ENCODE peak calls at places on chromosome 17, in eight cellular contexts. O is lung, J is A549, B is H9, X is lower lobe of right lung, A is iPS DF 6.9, H is left ventricle myocardium inferior, R is tibial nerve. V is an unnamed sample.

GRCh38 chr17:16106161-16106891 is 106.7 kb downstream of the TTC19 start:
- DNase-seq in O (no peak), J (no peak), B (no peak), X (no peak), A (no peak), H (no peak), R (no peak), V (peak)

GRCh38 chr17:66492500-66493123 is 190.2 kb downstream of the PRKCA start:
- DNase-seq in O (no peak), J (no peak), B (peak), X (no peak), A (no peak), H (no peak), R (no peak), V (no peak)

GRCh38 chr17:19986941-19987714 is 9.5 kb upstream of the AKAP10 start:
- DNase-seq in O (no peak), J (no peak), B (peak), X (no peak), A (no peak), H (no peak), R (no peak), V (no peak)

GRCh38 chr17:1122681-1123396 is 56.9 kb downstream of the ABR start:
- DNase-seq in O (peak), J (peak), B (peak), X (peak), A (no peak), H (peak), R (peak), V (peak)

GRCh38 chr17:4948166-4948996 is at the start of gene PFN1:
- DNase-seq in O (peak), J (peak), B (peak), X (peak), A (no peak), H (peak), R (peak), V (peak)

GRCh38 chr17:12985431-12986285 is 32.2 kb downstream of the ELAC2 start:
- DNase-seq in O (no peak), J (no peak), B (no peak), X (no peak), A (no peak), H (peak), R (no peak), V (no peak)

GRCh38 chr17:77385750-77386501 is 245.2 kb downstream of the SEC14L1 start:
- DNase-seq in O (peak), J (no peak), B (no peak), X (peak), A (no peak), H (peak), R (no peak), V (no peak)

GRCh38 chr17:57927048-57927723 is 28.0 kb downstream of the CUEDC1 start:
- DNase-seq in O (no peak), J (no peak), B (no peak), X (no peak), A (no peak), H (peak), R (peak), V (no peak)

GRCh38 chr17:67095803-67096202 is 51.4 kb downstream of the CACNG1 start:
- DNase-seq in O (no peak), J (no peak), B (no peak), X (no peak), A (no peak), H (no peak), R (no peak), V (no peak)

GRCh38 chr17:30482555-30482954 is 5.3 kb downstream of the GOSR1 start:
- DNase-seq in O (no peak), J (no peak), B (no peak), X (no peak), A (no peak), H (no peak), R (no peak), V (no peak)

GRCh38 chr17:2202302-2202995 is 101.1 kb downstream of the SMG6 start:
- DNase-seq in O (no peak), J (no peak), B (no peak), X (no peak), A (no peak), H (no peak), R (no peak), V (no peak)

GRCh38 chr17:75844530-75845057 is 390 bp upstream of the UNC13D start:
- DNase-seq in O (peak), J (peak), B (no peak), X (peak), A (no peak), H (no peak), R (no peak), V (peak)

GRCh38 chr17:40529991-40530390 is 28.6 kb upstream of the TNS4 start:
- DNase-seq in O (no peak), J (no peak), B (no peak), X (no peak), A (no peak), H (no peak), R (no peak), V (no peak)

GRCh38 chr17:40528692-40529417 is 27.4 kb upstream of the TNS4 start:
- DNase-seq in O (no peak), J (no peak), B (no peak), X (no peak), A (no peak), H (no peak), R (peak), V (peak)

GRCh38 chr17:40532520-40533253 is 31.3 kb upstream of the TNS4 start:
- DNase-seq in O (no peak), J (no peak), B (no peak), X (no peak), A (no peak), H (no peak), R (peak), V (no peak)

GRCh38 chr17:40530988-40531971 is 29.9 kb upstream of the TNS4 start:
- DNase-seq in O (no peak), J (no peak), B (no peak), X (no peak), A (no peak), H (no peak), R (peak), V (peak)

DNA sequence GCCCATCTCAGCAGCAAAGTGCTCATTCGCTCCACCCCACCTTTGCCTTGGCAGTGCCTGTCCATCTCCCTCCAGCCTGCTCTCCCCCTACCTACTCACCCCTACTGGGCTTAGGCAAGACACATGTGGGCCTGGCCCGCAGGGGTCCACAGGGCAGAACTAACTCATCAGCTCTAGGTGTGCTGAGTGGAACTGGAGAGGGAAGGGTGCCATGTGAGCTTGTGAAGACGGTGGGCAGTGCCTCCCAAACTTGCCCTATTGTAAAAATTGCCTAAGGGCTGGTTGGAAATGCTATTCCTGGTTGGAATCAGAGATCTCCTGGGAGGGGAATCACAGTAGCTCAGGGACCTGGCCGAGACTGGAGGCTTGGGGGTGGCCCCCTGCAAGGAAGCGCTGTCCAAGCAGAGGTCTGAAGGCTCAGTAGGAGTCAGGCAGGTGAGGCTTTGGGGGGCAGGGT is 29.1 kb upstream of the TNS4 start:
- DNase-seq in O (no peak), J (no peak), B (no peak), X (no peak), A (no peak), H (no peak), R (peak), V (peak)
- H3K27ac ChIP-seq in O (no peak), J (peak), B (no peak), X (no peak), A (no peak), H (no peak), R (no peak), V (no peak)

GRCh38 chr17:82320956-82321927 is 3.8 kb upstream of the CD7 start:
- DNase-seq in O (no peak), J (peak), B (peak), X (peak), A (no peak), H (no peak), R (no peak), V (no peak)
- H3K27ac ChIP-seq in O (no peak), J (peak), B (no peak), X (no peak), A (no peak), H (no peak), R (no peak), V (no peak)

GRCh38 chr17:81154961-81155360 is 10.3 kb upstream of the PVALEF start:
- DNase-seq in O (no peak), J (no peak), B (no peak), X (peak), A (no peak), H (no peak), R (no peak), V (no peak)
- H3K27ac ChIP-seq in O (no peak), J (no peak), B (no peak), X (no peak), A (no peak), H (no peak), R (no peak), V (no peak)

DNA sequence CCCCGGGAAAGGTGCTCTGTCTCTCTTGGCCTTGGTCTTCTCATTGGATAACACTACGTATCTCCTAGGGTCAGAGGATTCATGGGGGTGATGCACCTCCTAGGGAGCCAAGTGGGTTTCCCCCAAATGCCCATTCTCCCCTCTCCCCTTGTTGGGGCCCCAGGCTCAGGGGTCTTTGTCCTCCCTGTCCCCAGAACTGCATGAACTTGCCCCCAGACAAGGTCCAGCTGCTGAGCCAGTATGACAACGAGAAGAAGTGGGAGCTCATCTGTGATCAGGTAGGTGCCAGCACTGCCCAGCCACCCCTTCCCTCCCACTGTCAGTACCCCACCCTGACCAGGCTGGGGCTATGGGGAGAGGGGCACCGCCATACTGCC is 8.7 kb downstream of the FMNL1 start:
- DNase-seq in O (no peak), J (no peak), B (no peak), X (no peak), A (no peak), H (no peak), R (no peak), V (no peak)
- H3K27ac ChIP-seq in O (no peak), J (peak), B (no peak), X (peak), A (no peak), H (peak), R (peak), V (peak)

DNA sequence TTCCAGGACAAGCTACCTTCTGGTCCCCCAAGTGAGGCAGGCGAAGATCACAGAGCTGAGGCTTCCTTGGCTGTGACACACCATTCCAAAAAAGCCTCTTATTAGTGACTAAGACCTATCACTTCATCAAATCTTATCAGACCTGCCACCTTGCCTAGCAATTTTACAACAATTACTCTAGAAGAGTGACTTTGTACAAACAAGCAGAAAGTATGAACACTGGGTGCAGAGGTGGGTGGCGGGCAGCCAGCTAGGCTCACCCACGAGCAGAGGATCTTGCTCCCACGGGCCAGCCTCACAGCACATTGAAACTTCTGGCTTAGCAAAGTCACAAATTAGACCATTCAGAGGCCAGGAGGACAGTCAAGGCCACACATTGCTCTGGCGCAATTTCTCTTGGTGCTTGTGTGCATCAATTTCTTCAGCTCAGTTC is 2.2 kb upstream of the ICAM2 start:
- DNase-seq in O (no peak), J (no peak), B (no peak), X (no peak), A (no peak), H (no peak), R (no peak), V (no peak)
- H3K27ac ChIP-seq in O (no peak), J (no peak), B (no peak), X (no peak), A (no peak), H (peak), R (no peak), V (peak)

GRCh38 chr17:18038861-18039534 is at the start of the genes ATPAF2 and GID4:
- DNase-seq in O (peak), J (peak), B (peak), X (peak), A (peak), H (peak), R (peak), V (peak)

GRCh38 chr17:18035704-18036103 is 3.3 kb downstream of the ATPAF2 start:
- DNase-seq in O (no peak), J (no peak), B (no peak), X (no peak), A (no peak), H (no peak), R (no peak), V (no peak)

GRCh38 chr17:18039535-18040286 is 503 bp downstream of the GID4 start:
- DNase-seq in O (no peak), J (peak), B (peak), X (peak), A (no peak), H (no peak), R (peak), V (no peak)

GRCh38 chr17:18038149-18038850 is 668 bp downstream of the ATPAF2 start:
- DNase-seq in O (no peak), J (no peak), B (no peak), X (no peak), A (no peak), H (no peak), R (no peak), V (no peak)

DNA sequence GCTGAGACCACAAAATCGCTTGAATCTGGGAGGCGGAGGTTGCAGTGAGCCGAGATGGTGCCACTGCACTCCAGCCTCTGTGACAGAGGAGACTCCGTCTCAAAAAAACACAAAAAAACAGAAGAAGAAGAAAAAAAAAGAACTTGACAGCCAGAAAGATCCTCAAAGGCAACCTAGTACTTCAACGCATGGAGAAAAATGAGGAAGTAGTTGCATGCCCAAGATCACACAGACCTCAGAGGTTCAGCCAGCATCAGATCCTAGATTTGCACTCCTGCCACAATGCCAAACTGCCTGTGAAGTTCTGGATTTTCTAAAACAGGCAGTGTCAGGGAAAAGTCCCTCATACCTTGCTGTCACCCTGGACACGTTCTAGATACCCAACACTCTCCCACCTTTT is 1.5 kb downstream of the ATPAF2 start:
- DNase-seq in O (no peak), J (no peak), B (no peak), X (no peak), A (no peak), H (no peak), R (no peak), V (no peak)
- H3K27ac ChIP-seq in O (peak), J (no peak), B (no peak), X (no peak), A (no peak), H (no peak), R (no peak), V (no peak)

DNA sequence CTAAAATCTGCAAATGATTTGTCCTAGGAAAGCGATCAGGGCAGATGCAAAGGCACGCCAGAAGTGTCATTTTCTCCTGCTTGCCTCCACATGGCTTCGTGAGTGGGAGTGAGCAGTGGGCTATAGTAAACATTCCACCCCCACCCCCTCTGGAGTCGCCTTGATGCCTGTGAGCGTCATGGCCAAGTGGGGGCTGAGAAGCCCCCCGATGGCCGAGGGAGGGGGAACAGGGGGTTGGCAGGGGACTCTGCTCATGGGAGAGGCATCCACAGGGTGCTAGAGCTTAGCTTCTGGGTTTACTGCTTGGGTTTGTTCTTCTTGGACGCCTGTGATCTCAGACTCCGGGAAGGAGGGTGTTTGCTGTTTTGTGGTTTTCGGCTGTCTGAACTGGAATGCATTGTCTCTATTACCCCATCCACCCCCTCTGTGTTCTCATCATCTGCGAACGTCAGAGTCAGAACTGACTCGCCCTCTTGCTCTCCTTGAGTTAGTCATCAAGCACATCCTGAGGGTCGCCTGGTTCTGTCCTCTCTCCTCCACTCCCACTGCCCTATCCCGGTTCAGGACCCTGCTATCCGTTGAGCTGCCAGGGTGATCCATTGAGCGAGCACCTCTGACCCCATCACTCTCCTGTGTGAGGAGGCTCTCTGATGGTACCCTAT is 15.4 kb downstream of the TNS4 start:
- DNase-seq in O (no peak), J (peak), B (no peak), X (no peak), A (no peak), H (no peak), R (peak), V (peak)
- H3K27ac ChIP-seq in O (peak), J (peak), B (no peak), X (peak), A (no peak), H (peak), R (peak), V (peak)

DNA sequence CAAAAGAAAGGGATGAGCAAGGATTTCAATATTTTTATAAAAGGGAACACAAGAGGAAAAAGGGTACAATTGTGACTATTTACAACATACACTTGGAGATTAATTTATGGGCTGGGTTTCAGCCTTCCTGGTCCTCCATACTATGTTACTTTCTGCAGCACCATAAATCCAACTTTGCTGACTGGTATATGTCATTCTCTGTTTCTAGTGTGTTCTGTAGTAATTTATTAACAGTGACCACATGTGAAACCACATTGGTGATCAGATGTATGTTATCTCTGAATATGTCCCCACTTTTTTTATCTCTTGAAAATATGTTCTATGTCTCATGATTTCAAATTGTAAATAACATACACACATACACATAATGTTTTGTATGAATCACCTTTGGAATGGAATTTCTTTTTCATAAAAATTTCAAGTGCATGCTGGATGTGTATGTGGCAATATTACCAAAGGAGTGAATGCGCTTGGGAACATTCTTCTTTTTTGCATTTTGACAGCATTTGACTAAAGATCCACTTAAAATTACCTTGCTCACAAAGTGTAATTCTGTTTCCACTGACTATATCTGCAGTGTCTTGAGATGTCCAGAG is 2.9 kb upstream of the LYRM9 start:
- DNase-seq in O (no peak), J (no peak), B (no peak), X (no peak), A (no peak), H (no peak), R (no peak), V (no peak)
- H3K27ac ChIP-seq in O (no peak), J (no peak), B (no peak), X (no peak), A (no peak), H (no peak), R (no peak), V (no peak)

DNA sequence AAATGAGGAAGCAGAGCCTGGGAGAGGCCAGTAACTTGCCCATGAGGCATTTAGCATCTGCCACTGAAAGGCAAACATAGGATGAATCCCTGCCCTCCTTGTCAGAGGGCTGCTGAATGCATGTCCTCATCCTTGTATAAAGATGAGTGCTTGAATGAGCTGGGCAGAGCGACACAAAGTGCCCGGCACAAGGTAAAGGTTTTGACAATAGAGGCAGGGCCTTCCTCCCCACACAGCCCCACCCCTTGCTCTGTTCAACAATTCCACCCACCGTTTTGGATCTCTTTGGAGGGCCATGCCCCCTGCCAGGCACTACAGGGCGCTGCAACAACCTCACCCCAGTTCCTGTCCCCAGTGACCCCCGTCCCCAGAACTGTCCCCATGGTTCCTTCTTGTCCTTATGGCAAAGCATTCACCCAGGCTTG is 1.4 kb upstream of the KRT19 start:
- DNase-seq in O (no peak), J (no peak), B (no peak), X (no peak), A (no peak), H (no peak), R (no peak), V (no peak)
- H3K27ac ChIP-seq in O (peak), J (peak), B (no peak), X (peak), A (no peak), H (no peak), R (peak), V (no peak)

GRCh38 chr17:63023049-63023448 is 57.0 kb downstream of the TANC2 start:
- DNase-seq in O (no peak), J (no peak), B (no peak), X (no peak), A (no peak), H (no peak), R (no peak), V (no peak)

GRCh38 chr17:63024716-63025115 is 58.7 kb downstream of the TANC2 start:
- DNase-seq in O (no peak), J (no peak), B (no peak), X (no peak), A (no peak), H (no peak), R (no peak), V (no peak)

GRCh38 chr17:63019138-63019873 is 53.3 kb downstream of the TANC2 start:
- DNase-seq in O (no peak), J (no peak), B (no peak), X (no peak), A (no peak), H (no peak), R (no peak), V (no peak)

GRCh38 chr17:63024201-63024600 is 58.2 kb downstream of the TANC2 start:
- DNase-seq in O (no peak), J (no peak), B (no peak), X (no peak), A (no peak), H (no peak), R (no peak), V (no peak)

DNA sequence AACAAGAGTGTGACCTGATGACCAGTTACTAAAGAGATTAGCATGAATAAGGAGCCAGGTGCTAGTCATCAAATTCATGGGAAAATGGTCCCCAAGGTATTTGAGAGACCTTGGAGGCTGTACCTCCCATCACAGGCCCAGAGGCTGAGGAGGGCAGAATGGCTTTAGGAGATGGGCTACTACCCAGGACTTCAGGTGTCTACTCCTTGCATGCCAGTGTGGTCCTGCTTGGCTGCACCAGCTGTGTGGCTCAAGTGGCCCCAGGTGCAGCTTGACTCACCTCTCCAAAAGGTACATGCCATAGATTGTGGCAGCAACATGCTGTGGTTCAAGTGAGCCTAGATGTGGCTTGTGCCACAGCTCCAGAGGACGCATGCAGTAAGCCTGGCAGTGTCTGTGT is 56.5 kb downstream of the TANC2 start:
- DNase-seq in O (no peak), J (no peak), B (no peak), X (no peak), A (no peak), H (no peak), R (no peak), V (no peak)
- H3K27ac ChIP-seq in O (no peak), J (no peak), B (no peak), X (no peak), A (no peak), H (no peak), R (no peak), V (no peak)